ENCODE peak calls at places on chromosomes 11 and 22, in five cellular contexts. E is HepG2, R is HCT116, F is K562, C is SK-N-SH. D is an unnamed sample.

GRCh38 chr11:108019870-108020540 is 11.3 kb downstream of the CUL5 start:
- DNase-seq in F (peak; percentile 24), C (no peak), E (peak; percentile 8), R (no peak), D (no peak)

GRCh38 chr22:48945621-48946458 is 881.8 kb downstream of the BRD1 start:
- DNase-seq in C (no peak), E (peak; percentile 36), F (no peak), R (no peak), D (no peak)

GRCh38 chr11:7252683-7253213 is 1.0 kb downstream of the SYT9 start:
- DNase-seq in F (no peak), C (no peak), R (no peak), E (no peak), D (no peak)

GRCh38 chr11:67238894-67239794 is 27.1 kb upstream of the GRK2 start:
- DNase-seq in C (no peak), R (no peak), F (no peak), E (no peak), D (no peak)

GRCh38 chr11:116294630-116295029 is 478.2 kb downstream of the BUD13 start:
- DNase-seq in F (no peak), R (no peak), E (peak; percentile 39), C (no peak), D (no peak)

GRCh38 chr11:34327804-34328631 is 29.8 kb downstream of the ABTB2 start:
- DNase-seq in F (no peak), C (no peak), E (no peak), R (no peak), D (no peak)

GRCh38 chr11:122661182-122661945 is 5.8 kb downstream of the UBASH3B start:
- DNase-seq in E (no peak), F (no peak), R (no peak), C (no peak), D (no peak)

GRCh38 chr11:46235777-46236688 is 41.4 kb upstream of the CREB3L1 start:
- DNase-seq in F (no peak), E (no peak), C (no peak), R (no peak), D (no peak)

GRCh38 chr11:84714316-84714780 is 912.8 kb downstream of the DLG2 start:
- DNase-seq in E (peak; percentile 58), C (peak; percentile 26), R (peak; percentile 12), F (peak; percentile 16), D (no peak)

GRCh38 chr11:123072279-123072678 is 10.3 kb upstream of the HSPA8 start:
- DNase-seq in C (no peak), E (no peak), R (no peak), F (no peak), D (no peak)

GRCh38 chr11:20250644-20251247 is 90.5 kb upstream of the DBX1 start:
- DNase-seq in F (no peak), E (no peak), R (no peak), C (no peak), D (no peak)

GRCh38 chr11:59206635-59207034 is 6.1 kb downstream of the MPEG1 start:
- DNase-seq in E (peak; percentile 42), F (peak; percentile 38), C (peak; percentile 34), R (peak; percentile 21), D (no peak)

GRCh38 chr22:39284142-39284980 is 35.1 kb downstream of the RPL3 start:
- DNase-seq in C (no peak), E (peak; percentile 38), R (no peak), F (no peak), D (no peak)

GRCh38 chr11:69114811-69115523 is 40.8 kb upstream of the SMIM38 start:
- DNase-seq in F (no peak), R (no peak), E (no peak), C (no peak), D (no peak)

GRCh38 chr11:92424281-92424680 is 199.7 kb downstream of the FAT3 start:
- DNase-seq in R (no peak), C (no peak), F (no peak), E (no peak), D (no peak)

GRCh38 chr11:61543606-61544306 is 35.2 kb downstream of the LRRC10B start:
- DNase-seq in C (no peak), E (peak; percentile 30), F (no peak), R (no peak), D (no peak)

GRCh38 chr22:49930596-49931412 is 12.4 kb downstream of the CRELD2 start:
- DNase-seq in F (no peak), E (peak; percentile 81), C (peak; percentile 74), R (peak; percentile 78), D (peak; percentile 78)

GRCh38 chr22:45424241-45424731 is 10.8 kb downstream of the RIBC2 start:
- DNase-seq in E (no peak), R (no peak), F (no peak), C (no peak), D (no peak)

GRCh38 chr22:30435674-30436126 is 10.1 kb downstream of the MTFP1 start:
- DNase-seq in F (peak; percentile 25), C (no peak), R (peak; percentile 79), E (no peak), D (no peak)

GRCh38 chr22:31829505-31829904 is 75.7 kb downstream of the DEPDC5 start:
- DNase-seq in R (peak; percentile 89), E (peak; percentile 46), F (peak; percentile 44), C (peak; percentile 47), D (peak; percentile 19)

GRCh38 chr22:20563941-20564371 is 56.5 kb downstream of the MED15 start:
- DNase-seq in E (no peak), R (no peak), C (no peak), F (no peak), D (no peak)

GRCh38 chr11:57387284-57388030 is 3.0 kb downstream of the PRG2 start:
- DNase-seq in C (no peak), R (no peak), E (no peak), F (peak; percentile 34), D (no peak)

GRCh38 chr22:27842994-27843431 is 41.5 kb upstream of the MN1 start:
- DNase-seq in R (no peak), E (no peak), C (peak; percentile 46), F (no peak), D (no peak)

GRCh38 chr11:28760676-28761390 is 652.6 kb downstream of the METTL15 start:
- DNase-seq in F (no peak), R (no peak), E (no peak), C (no peak), D (no peak)

GRCh38 chr22:38083931-38084631 is at the start of gene SLC16A8:
- DNase-seq in E (no peak), F (no peak), C (no peak), R (no peak), D (no peak)

GRCh38 chr11:79157738-79158137 is 283.1 kb downstream of the TENM4 start:
- DNase-seq in C (no peak), F (no peak), E (no peak), R (no peak), D (no peak)

GRCh38 chr11:65915821-65916251 is 3.0 kb downstream of the C11orf68 start:
- DNase-seq in C (no peak), F (no peak), E (peak; percentile 74), R (peak; percentile 89), D (no peak)

GRCh38 chr11:43270468-43270867 is 41.3 kb upstream of the API5 start:
- DNase-seq in F (no peak), C (no peak), R (no peak), E (no peak), D (no peak)

GRCh38 chr11:43269229-43269928 is 42.4 kb upstream of the API5 start:
- DNase-seq in E (no peak), R (no peak), C (peak; percentile 50), F (no peak), D (no peak)

GRCh38 chr11:43268161-43268560 is 43.6 kb upstream of the API5 start:
- DNase-seq in C (no peak), F (no peak), R (no peak), E (no peak), D (no peak)

GRCh38 chr11:43268786-43269185 is 43.0 kb upstream of the API5 start:
- DNase-seq in R (no peak), C (peak; percentile 21), E (no peak), F (no peak), D (no peak)
- TF ChIP-seq ZBTB33 in R (no peak), C (no peak), E (no peak), F (no peak), D (no peak)

DNA sequence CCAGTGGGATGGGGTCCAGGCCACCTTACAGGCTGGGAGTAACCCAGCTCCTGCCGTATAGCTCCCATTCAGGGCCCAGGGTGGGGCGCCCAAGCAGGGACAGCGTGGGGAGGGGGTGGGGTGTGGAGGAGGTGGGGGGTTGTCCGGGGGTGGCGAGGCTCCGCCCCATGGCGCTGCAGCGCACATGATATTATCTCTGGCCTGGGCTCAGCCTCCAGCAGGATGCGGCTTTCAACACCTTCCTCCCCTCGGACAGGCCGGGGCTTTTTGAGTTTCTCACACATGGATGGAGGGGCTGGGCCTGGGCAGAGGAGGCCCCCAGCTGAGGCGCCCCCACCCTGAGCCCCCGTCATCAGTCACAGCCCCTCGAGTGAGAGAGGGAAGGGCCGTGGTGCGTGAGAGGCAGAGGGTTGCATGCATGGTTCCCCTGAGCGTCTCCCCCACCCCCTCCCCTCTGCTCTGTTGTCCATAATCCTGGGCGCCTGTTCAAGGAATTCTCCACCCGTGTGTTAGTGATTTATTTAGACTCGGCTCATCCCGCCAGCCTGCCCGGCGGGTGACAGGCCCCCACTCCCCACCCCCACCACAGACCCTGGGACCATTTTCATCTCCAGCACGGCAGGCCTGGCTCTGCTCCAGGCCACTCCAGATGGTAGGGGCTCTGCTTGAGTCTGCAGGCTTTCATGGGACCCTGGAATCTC is 44.9 kb downstream of the WNT11 start:
- DNase-seq in R (no peak), C (peak; percentile 86), E (no peak), F (peak; percentile 90), D (no peak)
- TF ChIP-seq ZBTB33 in R (no peak), C (no peak), E (no peak), F (no peak), D (no peak)

GRCh38 chr11:102763440-102763839 is 17.0 kb downstream of the MMP10 start:
- DNase-seq in C (no peak), F (no peak), R (no peak), E (no peak), D (no peak)

GRCh38 chr11:102762414-102762813 is 18.0 kb downstream of the MMP10 start:
- DNase-seq in R (no peak), F (no peak), C (no peak), E (no peak), D (no peak)

GRCh38 chr11:102757823-102758549 is 22.4 kb downstream of the MMP10 start:
- DNase-seq in F (no peak), R (no peak), C (no peak), E (no peak), D (no peak)

GRCh38 chr11:102761646-102762238 is 18.7 kb downstream of the MMP10 start:
- DNase-seq in F (no peak), E (no peak), R (no peak), C (no peak), D (no peak)

GRCh38 chr11:102760355-102761035 is 19.9 kb downstream of the MMP10 start:
- DNase-seq in E (no peak), F (no peak), R (peak; percentile 41), C (no peak), D (no peak)
- TF ChIP-seq ZBTB33 in E (no peak), F (no peak), R (no peak), C (peak; percentile 82), D (no peak)

GRCh38 chr11:112541140-112541901 is 280.7 kb upstream of the PLET1 start:
- DNase-seq in R (no peak), F (no peak), E (no peak), C (no peak), D (no peak)

GRCh38 chr11:112543390-112543789 is 282.7 kb upstream of the PLET1 start:
- DNase-seq in R (no peak), C (no peak), E (no peak), F (no peak), D (no peak)

GRCh38 chr11:112540261-112540660 is 279.6 kb upstream of the PLET1 start:
- DNase-seq in C (no peak), E (no peak), R (no peak), F (no peak), D (no peak)

GRCh38 chr11:112539741-112540140 is 279.1 kb upstream of the PLET1 start:
- DNase-seq in R (no peak), C (no peak), F (no peak), E (no peak), D (no peak)

GRCh38 chr11:112542479-112542878 is 281.8 kb upstream of the PLET1 start:
- DNase-seq in F (no peak), R (no peak), E (no peak), C (no peak), D (no peak)
- TF ChIP-seq ZBTB33 in F (no peak), R (no peak), E (no peak), C (no peak), D (no peak)